ENCODE peak calls at places on chromosomes 12 and 14, in four cellular contexts. Z is tibial nerve, N is left ventricle myocardium inferior, D is heart left ventricle. S is an unnamed sample.

GRCh38 chr14:57692671-57693070 is 173.2 kb downstream of the SLC35F4 start:
- DNase-seq in Z (no peak), N (no peak), D (no peak), S (peak; percentile 58)

GRCh38 chr14:60091550-60092511 is at the start of gene PCNX4:
- DNase-seq in Z (peak; percentile 96), N (peak; percentile 96), D (peak; percentile 98), S (peak; percentile 99)

GRCh38 chr14:22555573-22556011 is 33.4 kb downstream of the DAD1 start:
- DNase-seq in Z (no peak), N (no peak), D (no peak), S (peak; percentile 66)

GRCh38 chr14:101226603-101227425 is 323.3 kb upstream of the RTL1 start:
- DNase-seq in Z (no peak), N (no peak), D (no peak), S (no peak)

GRCh38 chr14:29865299-29865698 is 62.3 kb downstream of the PRKD1 start:
- DNase-seq in Z (no peak), N (no peak), D (no peak), S (no peak)

GRCh38 chr12:86959766-86960458 is 703.7 kb upstream of the MGAT4C start:
- DNase-seq in Z (no peak), N (no peak), D (no peak), S (no peak)

GRCh38 chr12:121794532-121795028 is 1.1 kb upstream of the RHOF start:
- DNase-seq in Z (no peak), N (no peak), D (peak; percentile 45), S (no peak)

GRCh38 chr12:31897791-31898503 is 61.3 kb upstream of the RESF1 start:
- DNase-seq in Z (no peak), N (peak; percentile 40), D (peak; percentile 42), S (peak; percentile 84)

GRCh38 chr12:6759741-6760140 is 6.4 kb upstream of the PTMS start:
- DNase-seq in Z (no peak), N (no peak), D (no peak), S (no peak)

DNA sequence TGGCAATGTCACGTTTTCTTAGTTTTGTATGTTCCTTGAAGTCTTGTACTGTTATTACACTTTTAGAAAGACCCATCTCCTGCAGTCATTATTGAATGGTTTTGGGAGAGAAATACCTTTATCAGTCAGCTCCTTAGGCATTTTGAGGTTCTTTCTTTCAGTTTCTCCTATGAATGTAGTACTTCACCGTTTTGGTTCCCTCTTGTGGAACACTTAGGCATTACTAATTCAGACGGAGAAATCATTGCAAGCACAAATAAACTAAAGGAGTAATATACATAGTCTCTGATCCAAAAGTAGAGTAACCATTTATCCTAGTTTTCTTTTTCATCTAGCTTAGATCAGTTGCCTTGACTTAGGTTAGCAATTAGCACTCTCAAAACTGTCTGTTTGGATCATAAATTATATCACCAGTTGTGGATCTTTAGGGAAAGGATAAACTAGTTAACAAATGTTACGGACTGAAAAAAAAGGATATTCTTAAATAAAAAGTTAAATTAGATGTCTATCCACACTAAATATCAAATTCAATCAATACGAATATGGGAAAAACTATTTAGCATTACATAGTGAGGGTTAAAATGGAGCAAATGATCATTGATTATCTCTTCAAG is 1538.3 kb upstream of the SEL1L start:
- DNase-seq in Z (no peak), N (no peak), D (no peak), S (peak; percentile 18)
- TF ChIP-seq CTCF in Z (no peak), N (no peak), D (no peak), S (peak; percentile 18)

GRCh38 chr12:53201170-53201541 is 5.9 kb downstream of the ITGB7 start:
- DNase-seq in Z (no peak), N (no peak), D (no peak), S (no peak)
- H3K4me3 ChIP-seq in Z (no peak overlapping the region), N (no peak overlapping the region), D (no peak overlapping the region), S (peak overlapping the region; percentile 65)

DNA sequence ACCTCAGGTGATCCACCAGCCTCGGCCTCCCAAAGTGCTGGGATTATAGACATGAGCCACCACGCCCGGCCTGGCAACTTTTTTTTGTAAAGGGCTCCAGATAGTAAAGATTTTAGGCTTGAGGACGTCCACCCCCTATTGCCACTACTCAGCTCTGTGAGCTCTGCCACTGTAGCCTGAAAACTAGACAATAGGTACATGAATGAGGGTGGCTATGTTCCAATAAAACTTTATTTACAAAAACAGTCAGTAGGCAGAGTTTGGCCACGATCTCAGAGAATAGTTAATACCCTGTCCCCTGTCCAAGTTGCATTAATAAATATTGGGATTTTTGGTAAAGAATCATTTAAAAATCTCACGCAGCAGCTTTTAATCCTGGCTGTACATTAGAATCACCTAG is 90.1 kb downstream of the FOXN4 start:
- DNase-seq in Z (no peak), N (no peak), D (no peak), S (no peak)
- TF ChIP-seq CTCF in Z (no peak), N (no peak), D (no peak), S (no peak)

GRCh38 chr14:64266206-64266605 is 28.0 kb downstream of the ESR2 start:
- DNase-seq in Z (no peak), N (no peak), D (no peak), S (peak; percentile 3)
- H3K4me3 ChIP-seq in Z (no peak overlapping the region), N (no peak overlapping the region), D (no peak overlapping the region), S (no peak overlapping the region)

GRCh38 chr14:77746064-77746463 is 14.9 kb downstream of the SNW1 start:
- DNase-seq in Z (no peak), N (no peak), D (no peak), S (no peak)
- TF ChIP-seq CTCF in Z (no peak), N (no peak), D (no peak), S (no peak)

DNA sequence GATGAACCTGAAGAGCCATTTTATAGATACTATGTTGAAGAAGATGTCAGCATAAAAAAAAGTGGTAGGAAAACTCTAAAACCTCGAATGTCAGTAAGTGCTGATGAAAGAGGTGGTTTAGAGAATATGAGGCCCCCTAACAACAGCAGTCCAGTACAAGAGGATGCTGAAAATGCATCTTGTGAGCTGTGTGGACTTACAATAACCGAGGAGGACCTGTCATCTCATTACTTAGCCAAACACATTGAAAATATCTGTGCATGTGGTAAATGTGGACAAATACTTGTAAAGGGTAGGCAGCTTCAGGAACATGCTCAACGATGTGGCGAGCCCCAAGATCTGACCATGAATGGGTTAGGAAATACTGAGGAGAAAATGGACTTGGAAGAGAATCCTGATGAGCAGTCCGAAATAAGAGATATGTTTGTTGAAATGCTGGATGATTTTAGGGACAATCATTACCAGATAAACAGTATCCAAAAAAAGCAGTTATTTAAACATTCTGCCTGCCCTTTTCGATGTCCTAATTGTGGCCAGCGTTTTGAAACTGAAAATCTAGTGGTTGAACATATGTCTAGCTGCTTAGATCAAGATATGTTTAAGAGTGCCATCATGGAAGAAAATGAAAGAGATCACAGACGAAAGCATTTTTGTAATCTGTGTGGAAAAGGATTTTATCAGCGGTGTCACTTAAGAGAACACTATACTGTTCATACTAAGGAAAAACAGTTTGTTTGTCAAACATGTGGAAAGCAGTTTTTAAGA is 17.8 kb upstream of the HSPA2 start:
- DNase-seq in Z (no peak), N (no peak), D (no peak), S (no peak)
- H3K4me3 ChIP-seq in Z (no peak overlapping the region), N (no peak overlapping the region), D (no peak overlapping the region), S (no peak overlapping the region)

DNA sequence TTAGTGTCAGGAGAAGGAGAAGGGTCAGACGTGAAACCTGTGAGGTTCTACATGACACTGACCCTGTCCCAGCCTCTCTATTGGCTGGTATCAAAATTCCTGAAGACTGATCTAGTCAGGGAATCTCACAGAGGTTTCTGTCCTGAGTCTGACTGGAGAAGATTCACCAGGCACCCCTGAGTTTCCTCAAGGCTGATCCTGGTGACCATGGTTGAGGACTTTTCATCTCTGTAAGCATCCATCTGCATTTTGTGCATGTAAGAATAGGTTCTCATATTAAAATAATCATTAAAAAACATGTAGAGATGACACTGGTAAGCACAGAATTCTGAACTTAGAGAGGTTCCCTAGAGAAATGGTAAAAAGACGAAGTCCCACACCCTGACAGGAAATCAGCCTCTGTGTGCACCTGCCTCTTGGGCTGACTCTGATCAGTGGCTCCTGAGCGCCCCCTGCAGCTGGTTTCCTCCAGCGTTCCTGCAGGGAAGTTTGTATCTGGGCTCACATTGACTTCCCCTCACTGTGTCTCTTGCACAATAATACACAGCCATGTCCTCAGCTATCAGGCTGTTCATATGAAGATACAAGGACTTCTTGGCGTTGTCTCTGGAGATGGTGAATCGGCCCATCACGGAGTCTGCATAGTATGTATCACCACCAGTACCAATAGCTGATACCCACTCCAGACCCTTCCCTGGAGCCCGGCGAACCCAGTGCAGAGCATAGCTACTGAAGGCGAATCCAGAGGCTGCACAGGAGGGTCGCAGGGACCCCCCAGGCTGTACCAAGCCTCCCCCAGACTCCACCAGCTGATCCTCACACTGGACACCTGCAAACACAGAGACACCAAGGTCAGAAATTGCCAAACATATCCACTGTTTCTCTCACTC is 991.9 kb downstream of the TMEM121 start:
- DNase-seq in Z (no peak), N (peak; percentile 32), D (peak; percentile 34), S (peak; percentile 54)
- TF ChIP-seq CTCF in Z (no peak), N (no peak), D (no peak), S (peak; percentile 54)